ENCODE peak calls at places on chromosomes 11 and 22, in eight cellular contexts. Y, K, R, Z, M, D, C and P are unnamed samples.

GRCh38 chr22:47189056-47189916 is 426.8 kb downstream of the TBC1D22A start:
- DNase-seq in Y (no peak), K (no peak), R (no peak), Z (peak), M (no peak), D (no peak), C (peak), P (no peak)

GRCh38 chr11:31500560-31500959 is 8.9 kb downstream of the IMMP1L start:
- DNase-seq in Y (no peak), K (no peak), R (peak), Z (no peak), M (peak), D (no peak), C (no peak), P (no peak)

GRCh38 chr11:50192743-50193142 is 160.1 kb downstream of the OR4C45 start:
- DNase-seq in Y (no peak), K (no peak), R (no peak), Z (no peak), M (no peak), D (no peak), C (no peak), P (no peak)

GRCh38 chr22:36352775-36353507 is 34.8 kb downstream of the MYH9 start:
- DNase-seq in Y (no peak), K (no peak), R (peak), Z (no peak), M (no peak), D (no peak), C (no peak), P (no peak)

GRCh38 chr11:113446112-113446511 is 29.1 kb downstream of the DRD2 start:
- DNase-seq in Y (no peak), K (no peak), R (no peak), Z (no peak), M (peak), D (no peak), C (no peak), P (no peak)

GRCh38 chr22:34866501-34867171 is 199.3 kb upstream of the ISX start:
- DNase-seq in Y (no peak), K (no peak), R (no peak), Z (no peak), M (no peak), D (no peak), C (no peak), P (no peak)

GRCh38 chr22:46036558-46037408 is 59.8 kb upstream of the WNT7B start:
- DNase-seq in Y (peak), K (peak), R (no peak), Z (no peak), M (peak), D (no peak), C (peak), P (no peak)

GRCh38 chr22:36330655-36331305 is 57.0 kb downstream of the MYH9 start:
- DNase-seq in Y (no peak), K (no peak), R (peak), Z (no peak), M (peak), D (no peak), C (peak), P (no peak)

GRCh38 chr22:50129121-50129734 is 39.4 kb downstream of the MOV10L1 start:
- DNase-seq in Y (no peak), K (no peak), R (peak), Z (no peak), M (no peak), D (no peak), C (no peak), P (no peak)

GRCh38 chr11:105910095-105910715 is 111.8 kb downstream of the MSANTD4 start:
- DNase-seq in Y (no peak), K (no peak), R (peak), Z (no peak), M (peak), D (no peak), C (no peak), P (no peak)

GRCh38 chr22:43319661-43320486 is 23.3 kb downstream of the SCUBE1 start:
- DNase-seq in Y (no peak), K (no peak), R (no peak), Z (no peak), M (no peak), D (no peak), C (no peak), P (no peak)

GRCh38 chr22:23591203-23591791 is 11.2 kb upstream of the IGLL1 start:
- DNase-seq in Y (peak), K (peak), R (peak), Z (no peak), M (peak), D (no peak), C (peak), P (no peak)

GRCh38 chr11:26344647-26345046 is 12.7 kb downstream of the ANO3 start:
- DNase-seq in Y (no peak), K (no peak), R (no peak), Z (no peak), M (no peak), D (no peak), C (no peak), P (no peak)

GRCh38 chr11:82927264-82927880 is 25.8 kb downstream of the DDIAS start:
- DNase-seq in Y (peak), K (no peak), R (peak), Z (no peak), M (peak), D (no peak), C (no peak), P (no peak)

GRCh38 chr11:16956538-16957153 is 57.6 kb downstream of the PLEKHA7 start:
- DNase-seq in Y (peak), K (no peak), R (no peak), Z (no peak), M (peak), D (no peak), C (no peak), P (no peak)

GRCh38 chr11:475941-476340 is 25.9 kb downstream of the PTDSS2 start:
- DNase-seq in Y (no peak), K (no peak), R (no peak), Z (no peak), M (no peak), D (no peak), C (no peak), P (no peak)

GRCh38 chr11:132898021-132898420 is 634.3 kb downstream of the OPCML start:
- DNase-seq in Y (no peak), K (no peak), R (peak), Z (no peak), M (no peak), D (no peak), C (no peak), P (no peak)

GRCh38 chr11:70503201-70503877 is 105.0 kb downstream of the CTTN start:
- DNase-seq in Y (no peak), K (no peak), R (no peak), Z (no peak), M (no peak), D (no peak), C (peak), P (no peak)

GRCh38 chr22:48837341-48837935 is 990.2 kb downstream of the BRD1 start:
- DNase-seq in Y (no peak), K (no peak), R (no peak), Z (no peak), M (peak), D (no peak), C (peak), P (no peak)

GRCh38 chr11:130478204-130478701 is 29.8 kb downstream of the ADAMTS15 start:
- DNase-seq in Y (no peak), K (no peak), R (peak), Z (no peak), M (peak), D (no peak), C (no peak), P (no peak)

GRCh38 chr11:19679952-19680823 is 32.4 kb upstream of the NAV2 start:
- DNase-seq in Y (peak), K (no peak), R (peak), Z (no peak), M (peak), D (peak), C (no peak), P (no peak)

GRCh38 chr11:134398644-134399292 is 13.3 kb downstream of the B3GAT1 start:
- DNase-seq in Y (no peak), K (no peak), R (no peak), Z (no peak), M (no peak), D (no peak), C (no peak), P (no peak)

GRCh38 chr11:84398017-84398626 is 1112.0 kb upstream of the CCDC90B start:
- DNase-seq in Y (no peak), K (no peak), R (peak), Z (no peak), M (peak), D (no peak), C (no peak), P (no peak)

GRCh38 chr11:72575533-72576170 is 98.6 kb downstream of the PDE2A start:
- DNase-seq in Y (no peak), K (no peak), R (no peak), Z (no peak), M (no peak), D (no peak), C (peak), P (no peak)

GRCh38 chr11:2150206-2150847 is 10.7 kb downstream of the INS start:
- DNase-seq in Y (peak), K (no peak), R (peak), Z (no peak), M (peak), D (no peak), C (no peak), P (no peak)

GRCh38 chr11:62552931-62553838 is 6.6 kb upstream of the AHNAK start:
- DNase-seq in Y (peak), K (peak), R (peak), Z (no peak), M (peak), D (peak), C (peak), P (peak)

GRCh38 chr11:74696932-74697687 is 34.1 kb downstream of the CHRDL2 start:
- DNase-seq in Y (no peak), K (no peak), R (peak), Z (no peak), M (no peak), D (peak), C (peak), P (no peak)

GRCh38 chr11:64317961-64318693 is at the start of gene PRDX5:
- DNase-seq in Y (peak), K (peak), R (peak), Z (no peak), M (peak), D (peak), C (peak), P (peak)

GRCh38 chr22:35731321-35731720 is 13.6 kb downstream of the APOL5 start:
- DNase-seq in Y (no peak), K (no peak), R (no peak), Z (no peak), M (no peak), D (no peak), C (no peak), P (no peak)

GRCh38 chr11:119779195-119780071 is 50.4 kb upstream of the NECTIN1 start:
- DNase-seq in Y (no peak), K (no peak), R (no peak), Z (no peak), M (no peak), D (no peak), C (peak), P (no peak)

GRCh38 chr11:1624621-1625020 is 2.7 kb upstream of the KRTAP5-4 start:
- DNase-seq in Y (no peak), K (no peak), R (no peak), Z (no peak), M (no peak), D (no peak), C (peak), P (no peak)

GRCh38 chr11:35373284-35373933 is 45.9 kb downstream of the SLC1A2 start:
- DNase-seq in Y (no peak), K (no peak), R (peak), Z (no peak), M (peak), D (no peak), C (no peak), P (no peak)

GRCh38 chr22:50105529-50106100 is 15.8 kb downstream of the MOV10L1 start:
- DNase-seq in Y (no peak), K (no peak), R (peak), Z (no peak), M (no peak), D (no peak), C (no peak), P (no peak)

GRCh38 chr22:19795617-19796008 is 35.0 kb downstream of the TBX1 start:
- DNase-seq in Y (no peak), K (no peak), R (peak), Z (no peak), M (no peak), D (no peak), C (no peak), P (no peak)

GRCh38 chr22:39026509-39027150 is 5.7 kb downstream of the APOBEC3D start:
- DNase-seq in Y (no peak), K (no peak), R (no peak), Z (no peak), M (no peak), D (no peak), C (no peak), P (no peak)

GRCh38 chr22:32653823-32654222 is 147.7 kb upstream of the TIMP3 start:
- DNase-seq in Y (no peak), K (no peak), R (no peak), Z (no peak), M (no peak), D (no peak), C (no peak), P (no peak)

GRCh38 chr22:32660292-32660691 is 141.2 kb upstream of the TIMP3 start:
- DNase-seq in Y (peak), K (peak), R (peak), Z (no peak), M (peak), D (no peak), C (no peak), P (no peak)

GRCh38 chr22:32652609-32653008 is 148.9 kb upstream of the TIMP3 start:
- DNase-seq in Y (no peak), K (no peak), R (no peak), Z (no peak), M (no peak), D (no peak), C (no peak), P (no peak)

GRCh38 chr22:32650553-32651345 is 150.8 kb upstream of the TIMP3 start:
- DNase-seq in Y (no peak), K (no peak), R (peak), Z (no peak), M (no peak), D (no peak), C (no peak), P (no peak)

GRCh38 chr22:32655068-32655467 is 146.4 kb upstream of the TIMP3 start:
- DNase-seq in Y (no peak), K (no peak), R (no peak), Z (no peak), M (no peak), D (no peak), C (no peak), P (no peak)
- H3K27ac ChIP-seq in Y (no peak), K (no peak), R (no peak), Z (no peak), M (no peak), D (no peak), C (no peak), P (no peak)

DNA sequence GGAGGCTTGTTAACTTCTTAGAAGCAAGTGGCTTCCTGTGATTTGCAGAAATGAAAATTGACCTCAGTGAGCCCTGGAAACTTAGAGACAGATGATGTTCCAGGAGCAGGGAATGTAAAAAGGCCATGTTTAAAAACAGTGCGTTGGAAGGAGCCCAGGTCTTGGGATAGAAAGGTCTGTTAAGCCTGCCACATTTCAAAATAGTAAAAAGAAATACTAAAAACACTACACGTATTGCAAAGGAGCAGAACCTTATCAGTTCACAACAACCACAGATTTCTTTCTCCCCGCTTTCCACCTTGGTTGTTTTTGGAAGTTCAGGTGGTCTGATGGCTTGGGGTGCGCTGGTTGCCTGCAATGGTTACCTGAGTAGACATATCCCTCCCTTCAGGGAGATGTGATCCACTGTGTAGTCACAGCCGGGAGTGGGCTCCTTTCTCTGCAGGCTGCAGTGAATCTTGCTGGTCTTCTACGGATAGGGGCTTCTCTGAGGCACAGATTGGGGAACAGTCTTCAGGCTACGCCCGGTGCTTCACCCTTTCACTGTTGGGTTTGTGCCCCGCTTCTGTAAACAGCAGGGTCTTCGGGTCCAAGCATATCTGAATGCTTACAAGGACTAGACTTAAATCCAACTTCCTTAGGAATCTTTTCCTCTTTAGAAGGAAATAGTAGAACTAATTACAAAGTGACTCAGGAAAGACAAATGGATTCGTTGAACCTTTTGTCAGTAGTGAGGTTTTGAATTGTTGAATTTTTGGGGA is 1.9 kb downstream of the TEAD1 start:
- DNase-seq in Y (no peak), K (no peak), R (peak), Z (no peak), M (peak), D (no peak), C (no peak), P (no peak)
- H3K27ac ChIP-seq in Y (peak), K (no peak), R (peak), Z (peak), M (peak), D (peak), C (peak), P (no peak)

GRCh38 chr11:126413843-126414405 is 58.4 kb downstream of the ST3GAL4 start:
- DNase-seq in Y (no peak), K (no peak), R (no peak), Z (no peak), M (no peak), D (no peak), C (peak), P (no peak)

GRCh38 chr11:126416542-126417090 is 61.1 kb downstream of the ST3GAL4 start:
- DNase-seq in Y (no peak), K (peak), R (peak), Z (no peak), M (no peak), D (peak), C (peak), P (peak)

GRCh38 chr11:126415669-126416420 is 60.4 kb downstream of the ST3GAL4 start:
- DNase-seq in Y (no peak), K (no peak), R (no peak), Z (no peak), M (no peak), D (no peak), C (no peak), P (peak)

GRCh38 chr11:126414615-126415014 is 59.1 kb downstream of the ST3GAL4 start:
- DNase-seq in Y (no peak), K (no peak), R (no peak), Z (no peak), M (peak), D (peak), C (no peak), P (no peak)

GRCh38 chr11:126415128-126415527 is 59.6 kb downstream of the ST3GAL4 start:
- DNase-seq in Y (no peak), K (no peak), R (peak), Z (no peak), M (no peak), D (peak), C (no peak), P (peak)
- H3K27ac ChIP-seq in Y (no peak), K (no peak), R (peak), Z (peak), M (no peak), D (peak), C (peak), P (peak)

GRCh38 chr22:26568207-26568706 is 21.7 kb downstream of the TPST2 start:
- DNase-seq in Y (no peak), K (no peak), R (peak), Z (no peak), M (peak), D (no peak), C (no peak), P (no peak)
- H3K27ac ChIP-seq in Y (no peak), K (no peak), R (no peak), Z (peak), M (no peak), D (no peak), C (no peak), P (no peak)

DNA sequence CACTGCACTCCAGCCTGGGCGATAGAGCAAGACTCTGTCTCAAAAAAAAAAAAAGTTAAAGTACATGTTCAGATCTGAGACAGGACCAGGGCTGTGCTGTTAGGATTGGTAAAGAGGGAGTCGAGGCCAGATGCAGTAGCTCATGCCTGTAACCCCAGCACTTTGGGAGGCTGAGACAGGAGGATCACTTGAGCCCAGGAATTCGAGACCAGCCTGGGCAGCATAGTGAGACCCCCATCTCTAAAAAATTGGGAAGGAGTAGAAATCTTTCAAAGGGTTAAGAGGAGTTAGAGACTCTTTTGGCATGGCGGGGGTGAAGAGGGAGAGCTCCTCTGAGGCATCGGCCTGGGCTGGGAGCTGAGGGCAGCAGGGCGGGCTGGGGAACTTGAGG is 11.8 kb downstream of the SLC25A45 start:
- DNase-seq in Y (no peak), K (no peak), R (no peak), Z (no peak), M (no peak), D (no peak), C (no peak), P (no peak)
- H3K27ac ChIP-seq in Y (no peak), K (peak), R (no peak), Z (no peak), M (peak), D (peak), C (no peak), P (no peak)